ENCODE peak calls at places on chromosomes 1 and 21, in eight cellular contexts. A is ovary, K is left ventricle myocardium inferior, B is K562, C is RWPE2, J is IMR-90, H is heart left ventricle, R is PC-9. F is an unnamed sample. For H3K9me3 and H3K4me1, the result is how much of the 10 kb centered on the place peaks cover.

GRCh38 chr1:194908643-194909042 is 1699.6 kb downstream of the KCNT2 start:
- DNase-seq in A (no peak), K (no peak), B (no peak), C (no peak), J (peak), H (no peak), R (no peak), F (no peak)

GRCh38 chr1:162285149-162285561 is 91.5 kb downstream of the SPATA46 start:
- DNase-seq in A (no peak), K (peak), B (no peak), C (no peak), J (no peak), H (peak), R (peak), F (no peak)

GRCh38 chr1:181105134-181106021 is 16.9 kb downstream of the IER5 start:
- DNase-seq in A (peak), K (peak), B (peak), C (peak), J (peak), H (peak), R (peak), F (peak)

GRCh38 chr1:63555480-63555879 is 32.2 kb downstream of the EFCAB7 start:
- DNase-seq in A (no peak), K (no peak), B (no peak), C (no peak), J (peak), H (no peak), R (no peak), F (no peak)

GRCh38 chr1:156123356-156124196 is 9.1 kb downstream of the LMNA start:
- DNase-seq in A (peak), K (peak), B (peak), C (peak), J (peak), H (peak), R (peak), F (peak)

GRCh38 chr1:39128959-39129358 is 75.5 kb upstream of the MACF1 start:
- DNase-seq in A (no peak), K (no peak), B (no peak), C (peak), J (no peak), H (no peak), R (peak), F (no peak)

GRCh38 chr1:70134148-70134547 is 71.2 kb downstream of the LRRC40 start:
- DNase-seq in A (no peak), K (no peak), B (no peak), C (no peak), J (no peak), H (peak), R (no peak), F (no peak)

GRCh38 chr1:25992689-25993146 is 5.1 kb downstream of the PAFAH2 start:
- DNase-seq in A (no peak), K (no peak), B (peak), C (no peak), J (no peak), H (no peak), R (no peak), F (no peak)

GRCh38 chr1:209850342-209850979 is 22.7 kb downstream of the UTP25 start:
- DNase-seq in A (no peak), K (peak), B (peak), C (no peak), J (peak), H (peak), R (peak), F (no peak)

GRCh38 chr1:248243204-248243603 is 12.0 kb downstream of the OR2M4 start:
- DNase-seq in A (no peak), K (no peak), B (peak), C (no peak), J (peak), H (no peak), R (peak), F (no peak)

GRCh38 chr1:52976183-52977035 is 49.3 kb downstream of the SCP2 start:
- DNase-seq in A (no peak), K (no peak), B (peak), C (no peak), J (no peak), H (no peak), R (no peak), F (no peak)

GRCh38 chr1:22329171-22329540 is 122.5 kb upstream of the ZBTB40 start:
- DNase-seq in A (no peak), K (no peak), B (no peak), C (peak), J (no peak), H (no peak), R (no peak), F (no peak)

GRCh38 chr1:6396998-6397397 is 3.4 kb upstream of the ACOT7 start:
- DNase-seq in A (no peak), K (no peak), B (no peak), C (no peak), J (no peak), H (no peak), R (no peak), F (no peak)

GRCh38 chr1:227370463-227371254 is 52.4 kb upstream of the CDC42BPA start:
- DNase-seq in A (no peak), K (no peak), B (no peak), C (no peak), J (peak), H (no peak), R (no peak), F (no peak)

GRCh38 chr1:118927421-118927820 is 60.7 kb downstream of the TBX15 start:
- DNase-seq in A (no peak), K (no peak), B (no peak), C (no peak), J (no peak), H (no peak), R (no peak), F (no peak)

GRCh38 chr1:116743535-116743934 is 10.7 kb upstream of the CD2 start:
- DNase-seq in A (no peak), K (no peak), B (no peak), C (no peak), J (no peak), H (no peak), R (no peak), F (no peak)

GRCh38 chr1:116751626-116752025 is 2.6 kb upstream of the CD2 start:
- DNase-seq in A (no peak), K (no peak), B (no peak), C (no peak), J (no peak), H (no peak), R (no peak), F (no peak)

GRCh38 chr1:116751149-116751548 is 3.1 kb upstream of the CD2 start:
- DNase-seq in A (no peak), K (no peak), B (no peak), C (no peak), J (no peak), H (no peak), R (no peak), F (no peak)

GRCh38 chr1:116748272-116748671 is 6.0 kb upstream of the CD2 start:
- DNase-seq in A (no peak), K (no peak), B (no peak), C (no peak), J (no peak), H (no peak), R (no peak), F (no peak)
- H3K9me3 ChIP-seq in A (under half), K (under half), B (under half), C (under half), J (under half), H (under half), R (under half), F (under half)

GRCh38 chr1:177591155-177591554 is 378.7 kb downstream of the SEC16B start:
- DNase-seq in A (no peak), K (no peak), B (no peak), C (no peak), J (no peak), H (no peak), R (no peak), F (no peak)
- H3K4me1 ChIP-seq in A (under half), K (under half), B (under half), C (under half), J (under half), H (under half), R (under half), F (under half)

GRCh38 chr1:9192578-9192977 is 42.0 kb upstream of the H6PD start:
- DNase-seq in A (no peak), K (no peak), B (no peak), C (no peak), J (no peak), H (no peak), R (no peak), F (no peak)
- H3K4me3 ChIP-seq in A (no peak), K (no peak), B (no peak), C (no peak), J (no peak), H (no peak), R (no peak), F (no peak)

GRCh38 chr1:72693376-72693775 is 411.0 kb upstream of the NEGR1 start:
- DNase-seq in A (no peak), K (no peak), B (no peak), C (no peak), J (no peak), H (no peak), R (no peak), F (no peak)
- H3K9me3 ChIP-seq in A (under half), K (under half), B (under half), C (under half), J (under half), H (under half), R (under half), F (under half)

DNA sequence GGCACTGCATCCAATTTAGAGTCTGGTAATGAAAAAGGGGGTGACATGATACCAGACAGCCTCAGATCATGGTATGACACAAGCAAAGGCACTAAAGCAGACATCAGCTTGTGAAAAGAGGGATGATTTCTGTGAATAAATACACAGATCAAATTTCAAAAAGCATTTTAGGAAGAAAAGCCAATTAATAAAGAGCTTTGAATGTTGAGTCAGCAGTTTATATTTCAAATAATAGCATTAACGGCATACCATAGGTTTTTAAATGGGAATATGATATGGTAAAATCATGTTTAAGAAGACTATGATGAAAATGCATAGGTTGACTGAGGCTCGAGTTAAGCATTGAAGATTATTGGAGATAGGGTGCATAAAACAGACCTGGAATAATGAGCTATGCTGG is 13.5 kb downstream of the KCNT2 start:
- DNase-seq in A (no peak), K (no peak), B (no peak), C (no peak), J (no peak), H (no peak), R (no peak), F (no peak)
- H3K4me1 ChIP-seq in A (under half), K (under half), B (under half), C (under half), J (under half), H (under half), R (under half), F (under half)

GRCh38 chr21:31092867-31093266 is 54.6 kb upstream of the KRTAP19-8 start:
- DNase-seq in A (no peak), K (no peak), B (no peak), C (no peak), J (no peak), H (no peak), R (no peak), F (no peak)

GRCh38 chr21:31084689-31085088 is 46.4 kb upstream of the KRTAP19-8 start:
- DNase-seq in A (no peak), K (no peak), B (no peak), C (no peak), J (no peak), H (no peak), R (no peak), F (no peak)

GRCh38 chr21:31088196-31088751 is 50.0 kb upstream of the KRTAP19-8 start:
- DNase-seq in A (no peak), K (no peak), B (no peak), C (no peak), J (no peak), H (peak), R (no peak), F (no peak)
- H3K4me3 ChIP-seq in A (no peak), K (no peak), B (no peak), C (no peak), J (no peak), H (no peak), R (no peak), F (no peak)

GRCh38 chr1:36467708-36468455 is 3.7 kb upstream of the MRPS15 start:
- DNase-seq in A (no peak), K (no peak), B (no peak), C (no peak), J (no peak), H (no peak), R (no peak), F (no peak)
- H3K9me3 ChIP-seq in A (under half), K (under half), B (under half), C (under half), J (under half), H (under half), R (under half), F (under half)

DNA sequence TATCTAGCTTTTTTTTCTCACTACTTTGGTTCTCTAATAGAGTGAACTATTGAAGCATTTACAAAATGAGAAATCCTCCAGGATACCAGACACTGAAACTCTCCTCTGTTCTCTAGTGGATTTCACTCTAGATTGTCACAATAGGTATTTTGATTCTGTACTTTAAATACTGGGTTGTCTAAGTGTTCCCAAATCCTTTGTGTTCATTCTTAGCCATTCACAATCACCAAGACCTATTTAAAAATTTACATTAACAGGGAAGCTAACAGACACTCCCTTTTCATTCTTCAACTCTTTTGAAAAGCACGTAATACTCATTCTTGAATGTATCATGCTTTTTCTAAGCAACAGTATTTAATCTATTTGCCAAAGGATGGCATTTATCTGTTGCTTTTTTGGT is 2.7 kb upstream of the TSEN15 start:
- DNase-seq in A (no peak), K (no peak), B (no peak), C (no peak), J (no peak), H (no peak), R (no peak), F (no peak)
- H3K4me1 ChIP-seq in A (under half), K (under half), B (under half), C (under half), J (under half), H (under half), R (under half), F (under half)

GRCh38 chr1:94929816-94930215 is 2.9 kb upstream of the CNN3 start:
- DNase-seq in A (no peak), K (no peak), B (no peak), C (no peak), J (no peak), H (no peak), R (no peak), F (no peak)

GRCh38 chr1:94931254-94931841 is 4.4 kb upstream of the CNN3 start:
- DNase-seq in A (no peak), K (no peak), B (no peak), C (no peak), J (no peak), H (no peak), R (no peak), F (no peak)

GRCh38 chr1:94928293-94928939 is 1.5 kb upstream of the CNN3 start:
- DNase-seq in A (no peak), K (no peak), B (no peak), C (no peak), J (no peak), H (no peak), R (no peak), F (no peak)

GRCh38 chr1:94927405-94928175 is 680 bp upstream of the CNN3 start:
- DNase-seq in A (no peak), K (no peak), B (no peak), C (peak), J (peak), H (no peak), R (no peak), F (no peak)

DNA sequence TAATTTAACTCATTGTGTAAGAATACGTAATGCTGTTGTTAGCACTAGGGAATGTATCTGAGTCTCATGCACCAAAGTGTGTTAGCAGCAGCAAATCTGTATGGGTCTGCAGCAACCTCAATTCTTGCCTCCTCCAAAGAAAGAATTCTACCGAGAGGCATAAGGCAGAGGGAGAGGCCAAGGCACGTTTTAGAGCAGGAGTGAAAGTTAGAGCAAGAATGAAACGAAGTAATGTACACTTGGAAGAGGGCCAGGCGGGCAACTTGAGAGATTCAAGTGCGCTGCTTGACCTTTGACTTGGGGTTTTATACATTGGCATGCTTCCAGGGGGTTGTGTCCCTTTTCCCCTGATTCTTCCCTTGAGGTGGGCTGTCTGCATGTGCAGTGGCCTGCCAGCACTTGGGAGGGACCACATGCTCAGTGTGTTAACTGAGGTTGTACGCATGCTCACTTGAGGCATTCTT is 2.5 kb upstream of the CNN3 start:
- DNase-seq in A (peak), K (no peak), B (no peak), C (no peak), J (no peak), H (no peak), R (no peak), F (no peak)
- H3K4me3 ChIP-seq in A (peak), K (peak), B (no peak), C (no peak), J (no peak), H (no peak), R (peak), F (no peak)

F was measured in CD8-positive, alpha-beta memory T cell.